ENCODE peak calls at places on chromosomes 3 and 15, in four cellular contexts. U is chondrocyte, O is left cardiac atrium, S is anterior cingulate cortex. P is an unnamed sample.

GRCh38 chr15:80822666-80823065 is 43.5 kb downstream of the CEMIP start:
- DNase-seq in O (no peak), S (no peak), U (no peak), P (no peak)

GRCh38 chr15:94965593-94965992 is 734.2 kb downstream of the MCTP2 start:
- DNase-seq in S (no peak), U (no peak), O (no peak), P (no peak)

GRCh38 chr3:188296761-188297689 is 143.1 kb downstream of the LPP start:
- DNase-seq in U (no peak), O (peak), S (no peak), P (no peak)

GRCh38 chr3:51970606-51971300 is 3.1 kb downstream of the ABHD14B start:
- DNase-seq in U (no peak), S (no peak), O (no peak), P (no peak)

GRCh38 chr3:19866751-19867347 is 67.2 kb downstream of the EFHB start:
- DNase-seq in U (no peak), S (no peak), O (no peak), P (peak)

GRCh38 chr15:89649013-89649625 is 6.1 kb downstream of the KIF7 start:
- DNase-seq in S (no peak), O (no peak), U (peak), P (no peak)

GRCh38 chr3:60906283-60906682 is 345.0 kb downstream of the FHIT start:
- DNase-seq in U (no peak), O (no peak), S (no peak), P (no peak)

GRCh38 chr3:132880986-132881385 is 157.2 kb upstream of the TMEM108 start:
- DNase-seq in S (no peak), O (no peak), U (no peak), P (no peak)

GRCh38 chr3:23203651-23204111 is 554 bp downstream of the UBE2E2 start:
- DNase-seq in U (no peak), O (peak), S (peak), P (peak)

GRCh38 chr15:83305696-83306291 is 21.3 kb upstream of the BNC1 start:
- DNase-seq in O (no peak), U (no peak), S (no peak), P (no peak)

GRCh38 chr3:120726784-120727183 is 15.5 kb downstream of the RABL3 start:
- DNase-seq in U (no peak), S (no peak), O (no peak), P (no peak)

GRCh38 chr3:74845086-74845485 is 230.6 kb upstream of the CNTN3 start:
- DNase-seq in S (no peak), O (no peak), U (no peak), P (no peak)

GRCh38 chr3:16516695-16517481 is 3.4 kb upstream of the RFTN1 start:
- DNase-seq in U (no peak), S (no peak), O (peak), P (peak)

GRCh38 chr3:106206613-106207012 is 337.8 kb upstream of the CBLB start:
- DNase-seq in O (no peak), U (no peak), S (no peak), P (no peak)

GRCh38 chr3:185280572-185281365 is 26.9 kb upstream of the EHHADH start:
- DNase-seq in S (no peak), O (no peak), U (no peak), P (no peak)

GRCh38 chr3:31196881-31197364 is 302.5 kb upstream of the GADL1 start:
- DNase-seq in O (peak), U (no peak), S (no peak), P (no peak)

GRCh38 chr3:139269984-139270383 is 73.8 kb upstream of the MRPS22 start:
- DNase-seq in U (no peak), S (no peak), O (no peak), P (no peak)